ENCODE peak calls at places on chromosomes 12 and 14, in five cellular contexts. X is activated naive CD4-positive, alpha-beta T cell treated with anti-CD3 and anti-CD28 coated beads, Interleukin-2, amount 50 U/mL, for 16 hours; F is IMR-90; U is A549; I is B cell. Y is an unnamed sample.

GRCh38 chr12:75705749-75706719 is 194.6 kb upstream of the KRR1 start:
- DNase-seq in I (no peak), U (no peak), F (peak; percentile 100), X (no peak), Y (no peak)

GRCh38 chr14:64478634-64479250 is 13.4 kb downstream of the AKAP5 start:
- DNase-seq in I (peak; percentile 30), X (no peak), F (peak; percentile 37), U (peak; percentile 44), Y (peak; percentile 46)

GRCh38 chr14:92551066-92551841 is 37.7 kb downstream of the RIN3 start:
- DNase-seq in F (no peak), I (peak; percentile 49), U (no peak), X (no peak), Y (peak; percentile 54)

GRCh38 chr12:120956579-120957360 is 21.6 kb upstream of the HNF1A start:
- DNase-seq in F (no peak), I (no peak), U (no peak), X (no peak), Y (no peak)

GRCh38 chr12:57429473-57430116 is 1.2 kb downstream of the R3HDM2 start:
- DNase-seq in X (no peak), F (peak; percentile 13), U (no peak), I (no peak), Y (no peak)

GRCh38 chr14:65177551-65177950 is 75.2 kb upstream of the MAX start:
- DNase-seq in U (no peak), X (no peak), I (no peak), F (no peak), Y (no peak)

GRCh38 chr14:92471919-92472318 is 41.7 kb upstream of the RIN3 start:
- DNase-seq in X (no peak), F (peak; percentile 93), U (peak; percentile 89), I (no peak), Y (no peak)

GRCh38 chr12:132275110-132275531 is 54.3 kb downstream of the GALNT9 start:
- DNase-seq in X (no peak), I (no peak), F (peak; percentile 20), U (peak; percentile 92), Y (no peak)

GRCh38 chr12:53990311-53991076 is 5.5 kb downstream of the HOXC10 start:
- DNase-seq in U (no peak), F (no peak), X (no peak), I (no peak), Y (no peak)

GRCh38 chr12:6338955-6339761 is 2.7 kb downstream of the TNFRSF1A start:
- DNase-seq in F (no peak), U (no peak), I (no peak), X (no peak), Y (no peak)

GRCh38 chr14:65332141-65332871 is 80.2 kb upstream of the FUT8 start:
- DNase-seq in X (no peak), I (peak; percentile 35), U (no peak), F (no peak), Y (peak; percentile 48)

GRCh38 chr12:91361864-91362263 is 179.2 kb upstream of the DCN start:
- DNase-seq in X (no peak), I (no peak), F (peak; percentile 60), U (peak; percentile 10), Y (peak; percentile 46)

GRCh38 chr12:107319536-107320030 is 226.2 kb upstream of the CRY1 start:
- DNase-seq in U (no peak), I (peak; percentile 40), F (no peak), X (peak; percentile 35), Y (no peak)

GRCh38 chr12:91483471-91483985 is 300.9 kb upstream of the DCN start:
- DNase-seq in X (no peak), I (no peak), F (no peak), U (no peak), Y (no peak)

GRCh38 chr14:41385787-41386186 is 220.9 kb upstream of the LRFN5 start:
- DNase-seq in F (no peak), U (no peak), I (no peak), X (no peak), Y (no peak)

GRCh38 chr14:21049263-21049662 is 7.1 kb downstream of the RNASE7 start:
- DNase-seq in U (no peak), I (no peak), F (peak; percentile 59), X (no peak), Y (no peak)

GRCh38 chr12:54592316-54592715 is 3.9 kb upstream of the PPP1R1A start:
- DNase-seq in X (no peak), F (peak; percentile 1), I (no peak), U (no peak), Y (no peak)

GRCh38 chr14:50830044-50830931 is 674 bp downstream of the NIN start:
- DNase-seq in X (peak; percentile 74), I (peak; percentile 73), U (peak; percentile 9), F (peak; percentile 41), Y (peak; percentile 84)

GRCh38 chr12:50211392-50212070 is 44.4 kb upstream of the CERS5 start:
- DNase-seq in I (no peak), X (no peak), U (no peak), F (no peak), Y (peak; percentile 21)

GRCh38 chr12:3601466-3602150 is 110.6 kb downstream of the PRMT8 start:
- DNase-seq in I (no peak), U (no peak), X (no peak), F (no peak), Y (no peak)

GRCh38 chr14:54738009-54738408 is 164.6 kb downstream of the GCH1 start:
- DNase-seq in X (no peak), I (no peak), U (no peak), F (no peak), Y (no peak)

GRCh38 chr12:33988888-33989287 is 33.4 kb upstream of the ALG10 start:
- DNase-seq in U (no peak), X (no peak), F (no peak), I (no peak), Y (no peak)

GRCh38 chr12:4891866-4892265 is 17.8 kb upstream of the KCNA1 start:
- DNase-seq in F (no peak), U (no peak), X (no peak), I (no peak), Y (no peak)

GRCh38 chr12:119179335-119180021 is 747 bp downstream of the HSPB8 start:
- DNase-seq in I (no peak), F (peak; percentile 70), X (no peak), U (peak; percentile 64), Y (no peak)